ENCODE peak calls at places on chromosomes 16 and 17, in six cellular contexts. T is NCI-H1694; O is NCI-H345; U is ELR; X is stimulated activated CD4-positive, alpha-beta T cell treated with anti-CD3 and anti-CD28 coated beads, Interleukin-1b, Interleukin-23, amount 100 ng/mL, for 24 hours; Q is A172. I is an unnamed sample.

GRCh38 chr16:31452631-31453106 is 6.6 kb upstream of the ARMC5 start:
- DNase-seq in T (no peak), O (no peak), U (peak), X (no peak), Q (peak), I (peak)

GRCh38 chr17:82061047-82061925 is 4.3 kb downstream of the DUS1L start:
- DNase-seq in T (no peak), O (no peak), U (no peak), X (no peak), Q (no peak), I (no peak)

GRCh38 chr16:77277141-77277540 is 77.9 kb downstream of the SYCE1L start:
- DNase-seq in T (no peak), O (no peak), U (no peak), X (no peak), Q (no peak), I (no peak)

GRCh38 chr16:24539295-24539849 is at the start of gene RBBP6:
- DNase-seq in T (peak), O (peak), U (peak), X (peak), Q (peak), I (peak)

GRCh38 chr16:1474471-1474795 is 395 bp downstream of the CLCN7 start:
- DNase-seq in T (no peak), O (no peak), U (peak), X (no peak), Q (no peak), I (no peak)

GRCh38 chr16:54282202-54282922 is 4.2 kb downstream of the IRX3 start:
- DNase-seq in T (no peak), O (no peak), U (no peak), X (no peak), Q (no peak), I (no peak)

GRCh38 chr16:12271006-12271405 is 294.5 kb downstream of the SNX29 start:
- DNase-seq in T (peak), O (peak), U (peak), X (no peak), Q (peak), I (peak)

GRCh38 chr17:64032081-64032480 is 11.6 kb upstream of the ICAM2 start:
- DNase-seq in T (no peak), O (no peak), U (peak), X (no peak), Q (no peak), I (no peak)

GRCh38 chr17:79948406-79948917 is 87.2 kb downstream of the TBC1D16 start:
- DNase-seq in T (no peak), O (no peak), U (no peak), X (no peak), Q (no peak), I (no peak)

GRCh38 chr16:49659356-49659755 is 196.6 kb downstream of the ZNF423 start:
- DNase-seq in T (no peak), O (no peak), U (no peak), X (no peak), Q (no peak), I (no peak)

GRCh38 chr16:8675183-8676159 is 1.1 kb downstream of the ABAT start:
- DNase-seq in T (no peak), O (peak), U (no peak), X (peak), Q (no peak), I (no peak)

GRCh38 chr17:19996502-19996901 is 12.7 kb upstream of the SPECC1 start:
- DNase-seq in T (no peak), O (no peak), U (no peak), X (no peak), Q (no peak), I (no peak)

GRCh38 chr16:23482778-23483177 is 27.5 kb downstream of the GGA2 start:
- DNase-seq in T (no peak), O (no peak), U (no peak), X (no peak), Q (no peak), I (no peak)

GRCh38 chr16:56625943-56626654 is 518 bp downstream of the MT1E start:
- DNase-seq in T (no peak), O (no peak), U (peak), X (no peak), Q (no peak), I (no peak)

GRCh38 chr17:17134051-17134951 is 71.8 kb downstream of the PLD6 start:
- DNase-seq in T (no peak), O (no peak), U (no peak), X (no peak), Q (no peak), I (no peak)

GRCh38 chr16:65681406-65681805 is 559.5 kb upstream of the CDH11 start:
- DNase-seq in T (no peak), O (no peak), U (no peak), X (no peak), Q (no peak), I (no peak)

GRCh38 chr17:78315355-78316114 is 44.3 kb downstream of the SOCS3 start:
- DNase-seq in T (no peak), O (no peak), U (peak), X (peak), Q (peak), I (no peak)

GRCh38 chr16:66814734-66815133 is 13.3 kb upstream of the TERB1 start:
- DNase-seq in T (no peak), O (no peak), U (no peak), X (no peak), Q (no peak), I (no peak)

GRCh38 chr17:45160505-45161287 is 979 bp upstream of the HEXIM2 start:
- DNase-seq in T (no peak), O (peak), U (peak), X (peak), Q (peak), I (no peak)

GRCh38 chr17:57313276-57313835 is 57.0 kb downstream of the MSI2 start:
- DNase-seq in T (no peak), O (peak), U (no peak), X (no peak), Q (no peak), I (no peak)

GRCh38 chr16:28195859-28196258 is 15.9 kb downstream of the XPO6 start:
- DNase-seq in T (no peak), O (no peak), U (no peak), X (no peak), Q (no peak), I (no peak)

GRCh38 chr16:11064202-11064540 is 119.8 kb downstream of the CLEC16A start:
- DNase-seq in T (no peak), O (no peak), U (no peak), X (no peak), Q (no peak), I (no peak)

GRCh38 chr17:50447870-50448573 is 20.7 kb downstream of the CHAD start:
- DNase-seq in T (no peak), O (peak), U (no peak), X (no peak), Q (no peak), I (no peak)

GRCh38 chr17:50180066-50180465 is 14.3 kb downstream of the SGCA start:
- DNase-seq in T (no peak), O (no peak), U (no peak), X (no peak), Q (no peak), I (no peak)

GRCh38 chr17:66146394-66146793 is 45.5 kb downstream of the CEP112 start:
- DNase-seq in T (no peak), O (no peak), U (no peak), X (no peak), Q (no peak), I (no peak)

GRCh38 chr17:82775033-82775823 is 23.4 kb downstream of the TBCD start:
- DNase-seq in T (peak), O (peak), U (peak), X (no peak), Q (no peak), I (no peak)

GRCh38 chr16:56041556-56042140 is 149.6 kb upstream of the GNAO1 start:
- DNase-seq in T (peak), O (peak), U (peak), X (no peak), Q (peak), I (no peak)

GRCh38 chr17:50303051-50303450 is 28.8 kb downstream of the TMEM92 start:
- DNase-seq in T (no peak), O (peak), U (no peak), X (no peak), Q (no peak), I (no peak)

GRCh38 chr17:13014801-13015200 is 3.0 kb downstream of the ELAC2 start:
- DNase-seq in T (no peak), O (no peak), U (no peak), X (no peak), Q (no peak), I (no peak)

GRCh38 chr17:2194778-2195417 is 108.7 kb downstream of the SMG6 start:
- DNase-seq in T (no peak), O (peak), U (no peak), X (no peak), Q (no peak), I (no peak)